ENCODE peak calls at places on chromosomes 7 and 10, in eight cellular contexts. C is CD8-positive, alpha-beta T cell; J is heart left ventricle; R is SK-N-SH; S is IMR-90; H is heart right ventricle; X is GM23248; M is PC-3. I is an unnamed sample.

GRCh38 chr7:159096736-159097581 is 47.7 kb downstream of the VIPR2 start:
- DNase-seq in X (no peak), M (no peak), R (no peak), S (no peak), H (peak; percentile 59), C (no peak), J (peak; percentile 88), I (peak; percentile 65)

GRCh38 chr10:15370741-15371701 is at the start of gene FAM171A1:
- DNase-seq in H (peak; percentile 68), X (peak; percentile 82), S (peak; percentile 29), R (peak; percentile 93), C (peak; percentile 70), J (peak; percentile 58), M (peak; percentile 40), I (peak; percentile 64)

GRCh38 chr10:119526606-119527592 is 15.6 kb downstream of the RGS10 start:
- DNase-seq in M (no peak), X (no peak), J (no peak), C (no peak), S (peak; percentile 21), R (no peak), H (no peak), I (no peak)

GRCh38 chr7:158308001-158308400 is 279.6 kb downstream of the PTPRN2 start:
- DNase-seq in X (no peak), S (no peak), H (no peak), J (no peak), M (no peak), R (no peak), C (no peak), I (no peak)

GRCh38 chr7:151390594-151391357 is 19.1 kb downstream of the WDR86 start:
- DNase-seq in M (no peak), J (no peak), H (no peak), X (no peak), S (no peak), C (no peak), R (no peak), I (no peak)

GRCh38 chr7:111082351-111082750 is 8.6 kb upstream of the LRRN3 start:
- DNase-seq in R (no peak), M (no peak), C (no peak), S (peak; percentile 53), H (no peak), J (no peak), X (peak; percentile 71), I (no peak)

GRCh38 chr10:127424594-127425264 is 124.4 kb upstream of the NPS start:
- DNase-seq in J (peak; percentile 55), R (peak; percentile 80), C (no peak), M (no peak), S (peak; percentile 51), X (peak; percentile 51), H (no peak), I (peak; percentile 40)

GRCh38 chr10:85105614-85106013 is 777.2 kb downstream of the CCSER2 start:
- DNase-seq in H (no peak), J (no peak), M (no peak), S (no peak), X (no peak), C (no peak), R (peak; percentile 23), I (no peak)

GRCh38 chr7:18952846-18953245 is 164.6 kb downstream of the TWIST1 start:
- DNase-seq in C (no peak), M (no peak), J (no peak), X (no peak), S (no peak), R (no peak), H (no peak), I (no peak)

GRCh38 chr7:102891693-102892261 is 21.0 kb upstream of the LRRC17 start:
- DNase-seq in J (peak; percentile 49), H (no peak), X (peak; percentile 96), C (no peak), S (peak; percentile 89), M (peak; percentile 90), R (no peak), I (peak; percentile 55)

GRCh38 chr10:94146746-94147145 is 153.0 kb downstream of the PLCE1 start:
- DNase-seq in X (no peak), M (no peak), C (no peak), S (no peak), J (no peak), R (no peak), H (no peak), I (no peak)

GRCh38 chr10:72105098-72105475 is 16.7 kb upstream of the SPOCK2 start:
- DNase-seq in M (no peak), C (no peak), H (no peak), R (no peak), X (no peak), J (no peak), S (no peak), I (no peak)

GRCh38 chr10:92938846-92939245 is 90.5 kb downstream of the EXOC6 start:
- DNase-seq in X (no peak), J (no peak), R (no peak), M (no peak), H (no peak), C (no peak), S (no peak), I (no peak)

GRCh38 chr10:13719411-13719810 is 132.6 kb downstream of the PRPF18 start:
- DNase-seq in R (no peak), H (no peak), J (no peak), M (no peak), C (no peak), S (no peak), X (no peak), I (no peak)

GRCh38 chr7:121305109-121305508 is 23.7 kb upstream of the WNT16 start:
- DNase-seq in S (peak; percentile 50), M (no peak), H (no peak), C (no peak), R (no peak), J (no peak), X (peak; percentile 48), I (no peak)

GRCh38 chr7:23472046-23472445 is 1.8 kb upstream of the IGF2BP3 start:
- DNase-seq in S (no peak), H (no peak), J (no peak), M (no peak), R (no peak), C (no peak), X (no peak), I (no peak)
- H3K4me3 ChIP-seq in S (peak overlapping the region; percentile 8), H (no peak overlapping the region), J (no peak overlapping the region), M (peak overlapping the region; percentile 73), R (peak overlapping the region; percentile 88), C (no peak overlapping the region), X (no peak overlapping the region), I (no peak overlapping the region)

GRCh38 chr10:99369126-99369525 is 40.0 kb downstream of the CNNM1 start:
- DNase-seq in M (no peak), C (no peak), J (no peak), H (no peak), S (peak; percentile 23), X (peak; percentile 85), R (no peak), I (no peak)
- H3K4me1 ChIP-seq in M (peaks cover under 1% of the 10 kb centered on the region), C (no peaks in the 10 kb centered on the region), J (no peaks in the 10 kb centered on the region), H (no peaks in the 10 kb centered on the region), S (peaks cover 9% of the 10 kb centered on the region), X (peaks cover 69% of the 10 kb centered on the region), R (no peaks in the 10 kb centered on the region), I (no peaks in the 10 kb centered on the region)

GRCh38 chr10:79308969-79309665 is 38.2 kb upstream of the PPIF start:
- DNase-seq in X (no peak), J (peak; percentile 13), S (no peak), R (no peak), M (no peak), C (no peak), H (peak; percentile 14), I (peak; percentile 16)

GRCh38 chr10:79306644-79307220 is 40.5 kb upstream of the PPIF start:
- DNase-seq in H (peak; percentile 7), X (no peak), C (no peak), S (no peak), M (no peak), R (no peak), J (no peak), I (no peak)

GRCh38 chr10:79310217-79310865 is 36.9 kb upstream of the PPIF start:
- DNase-seq in H (peak; percentile 14), R (peak; percentile 33), X (no peak), M (no peak), S (no peak), J (peak; percentile 27), C (no peak), I (peak; percentile 12)

GRCh38 chr10:79305988-79306387 is 41.3 kb upstream of the PPIF start:
- DNase-seq in R (peak; percentile 37), C (no peak), X (no peak), H (peak; percentile 14), S (no peak), M (no peak), J (no peak), I (peak; percentile 48)

DNA sequence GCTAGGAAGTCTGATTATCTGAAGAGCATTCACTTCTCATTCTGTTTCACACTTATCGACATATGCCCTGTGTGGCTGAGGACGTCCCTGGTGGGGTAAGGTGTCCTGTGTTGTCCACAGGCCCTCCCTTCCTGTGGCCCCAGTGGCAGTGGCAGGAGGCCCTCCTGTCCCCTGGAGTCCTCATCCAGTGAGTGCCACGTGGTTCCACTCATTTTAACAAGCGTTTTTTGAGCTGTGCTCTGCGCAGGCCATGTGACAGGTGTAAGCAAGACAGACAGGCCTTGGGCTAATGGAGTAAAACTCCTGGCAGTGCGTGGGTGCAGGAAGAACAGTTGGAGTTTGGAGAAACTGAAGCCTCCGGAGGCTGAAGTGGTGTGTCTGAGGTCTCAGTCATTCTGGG is 39.3 kb upstream of the PPIF start:
- DNase-seq in M (no peak), R (no peak), H (peak; percentile 1), C (no peak), X (no peak), S (no peak), J (no peak), I (peak; percentile 6)
- H3K36me3 ChIP-seq in M (peaks cover 49% of the 10 kb centered on the region), R (peaks cover 85% of the 10 kb centered on the region), H (peaks cover 100% of the 10 kb centered on the region), C (peaks cover 13% of the 10 kb centered on the region), X (peaks cover 21% of the 10 kb centered on the region), S (peaks cover 92% of the 10 kb centered on the region), J (peaks cover 100% of the 10 kb centered on the region), I (peaks cover 3% of the 10 kb centered on the region)

GRCh38 chr7:99929730-99930053 is 272 bp upstream of the GJC3 start:
- DNase-seq in R (no peak), M (no peak), X (no peak), J (no peak), S (no peak), H (no peak), C (no peak), I (no peak)
- H3K4me3 ChIP-seq in R (peak overlapping the region; percentile 37), M (peak overlapping the region; percentile 56), X (peak overlapping the region; percentile 58), J (peak overlapping the region; percentile 47), S (no peak overlapping the region), H (peak overlapping the region; percentile 44), C (no peak overlapping the region), I (peak overlapping the region; percentile 40)

DNA sequence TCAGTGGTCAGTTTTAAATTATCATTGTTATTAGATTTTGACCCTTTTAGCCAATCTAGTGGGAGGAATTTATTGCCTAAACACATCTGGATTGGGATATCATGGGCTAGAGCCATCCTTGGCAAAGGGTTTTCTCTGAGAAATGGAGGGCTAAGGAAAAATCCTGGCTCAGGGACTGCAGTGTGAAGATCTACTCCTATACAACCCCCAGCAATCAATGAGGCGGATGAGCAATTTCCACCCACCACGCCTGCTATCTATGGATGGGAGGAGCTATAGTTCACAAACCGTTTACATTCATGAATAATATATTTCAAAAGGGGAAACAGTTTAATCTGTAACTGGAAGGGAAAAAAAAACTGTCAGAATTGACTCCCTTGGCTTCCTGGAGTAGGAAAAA is 2.7 kb downstream of the CAV1 start:
- DNase-seq in M (peak; percentile 31), C (no peak), J (no peak), H (no peak), X (peak; percentile 59), R (no peak), S (peak; percentile 56), I (no peak)
- H3K4me1 ChIP-seq in M (peaks cover 60% of the 10 kb centered on the region), C (peaks cover 21% of the 10 kb centered on the region), J (peaks cover 27% of the 10 kb centered on the region), H (peaks cover 50% of the 10 kb centered on the region), X (peaks cover 48% of the 10 kb centered on the region), R (peaks cover 37% of the 10 kb centered on the region), S (peaks cover 9% of the 10 kb centered on the region), I (no peaks in the 10 kb centered on the region)

GRCh38 chr7:6650521-6651011 is 13.4 kb downstream of the ZNF316 start:
- DNase-seq in X (no peak), R (peak; percentile 36), C (no peak), H (no peak), S (no peak), J (no peak), M (no peak), I (peak; percentile 41)
- H3K36me3 ChIP-seq in X (no peaks in the 10 kb centered on the region), R (peaks cover 87% of the 10 kb centered on the region), C (peaks cover 12% of the 10 kb centered on the region), H (peaks cover 72% of the 10 kb centered on the region), S (peaks cover 80% of the 10 kb centered on the region), J (peaks cover 83% of the 10 kb centered on the region), M (peaks cover 45% of the 10 kb centered on the region), I (peaks cover 85% of the 10 kb centered on the region)

I was measured in psoas muscle.